ENCODE peak calls at places on chromosomes 11 and 22, in four cellular contexts. Q is HepG2, W is K562, V is GM12878. N is an unnamed sample.

GRCh38 chr11:31437742-31438435 is 68.2 kb downstream of the DNAJC24 start:
- DNase-seq in Q (no peak), W (no peak), V (no peak), N (no peak)

GRCh38 chr11:12147827-12148226 is 37.4 kb downstream of the MICAL2 start:
- DNase-seq in Q (no peak), W (no peak), V (no peak), N (no peak)

GRCh38 chr11:43922295-43922648 is 20.2 kb upstream of the C11orf96 start:
- DNase-seq in Q (no peak), W (no peak), V (no peak), N (no peak)

GRCh38 chr11:115613986-115614625 is 109.9 kb upstream of the CADM1 start:
- DNase-seq in Q (peak; percentile 12), W (no peak), V (no peak), N (no peak)

GRCh38 chr11:73287400-73288101 is 15.4 kb downstream of the P2RY6 start:
- DNase-seq in Q (no peak), W (peak; percentile 39), V (no peak), N (no peak)

GRCh38 chr11:70127653-70128434 is 49.7 kb downstream of the ANO1 start:
- DNase-seq in Q (no peak), W (no peak), V (no peak), N (no peak)

GRCh38 chr22:20610757-20611156 is 103.3 kb downstream of the MED15 start:
- DNase-seq in Q (no peak), W (no peak), V (no peak), N (no peak)

GRCh38 chr11:14318581-14318981 is 40.4 kb downstream of the RRAS2 start:
- DNase-seq in Q (no peak), W (no peak), V (no peak), N (peak; percentile 58)

GRCh38 chr11:25159341-25159740 is 662.5 kb downstream of the LUZP2 start:
- DNase-seq in Q (no peak), W (no peak), V (no peak), N (no peak)

GRCh38 chr22:22721681-22722309 is 77.4 kb downstream of the GGTLC2 start:
- DNase-seq in Q (no peak), W (peak; percentile 57), V (peak; percentile 55), N (no peak)

GRCh38 chr11:116134450-116134849 is 630.2 kb upstream of the CADM1 start:
- DNase-seq in Q (no peak), W (no peak), V (no peak), N (no peak)

GRCh38 chr22:39122772-39123470 is 25.9 kb downstream of the APOBEC3H start:
- DNase-seq in Q (no peak), W (no peak), V (no peak), N (no peak)

GRCh38 chr11:114321621-114322257 is 25.5 kb downstream of the NNMT start:
- DNase-seq in Q (no peak), W (no peak), V (no peak), N (no peak)

GRCh38 chr22:39739338-39740027 is 154.1 kb downstream of the ENTHD1 start:
- DNase-seq in Q (no peak), W (no peak), V (no peak), N (no peak)

GRCh38 chr11:118635237-118635591 is 27.8 kb downstream of the PHLDB1 start:
- DNase-seq in Q (no peak), W (no peak), V (no peak), N (no peak)

GRCh38 chr11:76322593-76323341 is 58.2 kb downstream of the THAP12 start:
- DNase-seq in Q (no peak), W (no peak), V (no peak), N (no peak)

GRCh38 chr11:130522284-130522961 is 74.0 kb downstream of the ADAMTS15 start:
- DNase-seq in Q (peak; percentile 10), W (peak; percentile 80), V (no peak), N (peak; percentile 65)

GRCh38 chr11:112610996-112611795 is 350.0 kb upstream of the NCAM1 start:
- DNase-seq in Q (no peak), W (no peak), V (no peak), N (no peak)

GRCh38 chr22:39598017-39598965 is 27.7 kb downstream of the CACNA1I start:
- DNase-seq in Q (no peak), W (peak; percentile 92), V (no peak), N (peak; percentile 97)

GRCh38 chr11:65551572-65552398 is 6.4 kb downstream of the LTBP3 start:
- DNase-seq in Q (peak; percentile 70), W (peak; percentile 54), V (no peak), N (peak; percentile 83)

GRCh38 chr11:111736621-111737055 is 29.6 kb downstream of the PPP2R1B start:
- DNase-seq in Q (no peak), W (no peak), V (no peak), N (no peak)

GRCh38 chr11:119094816-119095065 is 6.9 kb downstream of the DPAGT1 start:
- DNase-seq in Q (peak; percentile 64), W (peak; percentile 52), V (no peak), N (peak; percentile 68)

GRCh38 chr22:40008726-40009125 is 14.0 kb downstream of the FAM83F start:
- DNase-seq in Q (no peak), W (no peak), V (no peak), N (no peak)

GRCh38 chr11:92702771-92703170 is 266.7 kb upstream of the MTNR1B start:
- DNase-seq in Q (no peak), W (no peak), V (no peak), N (no peak)

GRCh38 chr11:30107899-30108298 is 91.1 kb upstream of the KCNA4 start:
- DNase-seq in Q (no peak), W (no peak), V (no peak), N (no peak)

DNA sequence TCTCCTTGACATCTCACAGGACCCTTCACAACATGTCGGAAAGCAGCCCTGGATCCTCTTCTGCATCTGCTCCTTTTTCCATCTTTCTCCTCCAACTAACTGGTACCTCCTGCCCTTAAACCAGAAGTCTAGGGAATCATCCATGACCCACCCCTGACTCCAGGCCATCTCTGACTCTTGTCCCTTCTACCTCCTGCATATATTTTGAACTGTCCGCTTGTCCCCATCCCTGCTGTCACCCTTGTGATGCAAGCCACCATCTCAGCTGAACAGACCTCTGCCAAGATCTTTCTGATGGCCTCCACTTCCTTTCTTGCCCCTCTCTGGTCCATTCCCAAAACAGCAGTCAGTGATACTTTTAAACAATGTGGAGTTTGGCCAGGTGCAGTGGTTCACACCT is 7.0 kb downstream of the RIBC2 start:
- DNase-seq in Q (no peak), W (no peak), V (no peak), N (no peak)
- TF ChIP-seq JUNB in Q (no peak), W (no peak), V (no peak), N (no peak)

DNA sequence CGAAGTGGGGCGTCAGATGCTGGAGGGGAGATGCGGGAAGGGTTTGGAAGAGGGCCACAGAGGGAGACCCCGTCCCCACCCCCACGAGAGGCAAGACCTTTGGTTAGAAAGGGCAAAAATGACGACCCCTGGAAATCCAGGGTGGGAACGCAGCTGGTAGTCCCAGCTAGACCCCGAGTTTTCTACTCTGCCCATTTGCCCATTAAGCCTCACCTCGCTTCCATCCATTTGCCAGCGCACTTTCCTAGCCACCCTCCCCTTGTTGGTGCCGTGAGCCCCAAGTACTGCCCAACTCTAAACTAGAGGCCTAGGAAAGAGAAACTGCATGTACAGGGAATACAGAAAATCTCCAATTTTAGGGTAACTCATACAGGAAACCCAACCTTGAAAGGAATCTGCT is 370 bp downstream of the DDX25 start:
- DNase-seq in Q (no peak), W (no peak), V (no peak), N (no peak)
- TF ChIP-seq EZH2 in Q (no peak), W (no peak), V (no peak), N (no peak)

GRCh38 chr11:746289-747175 is 732 bp upstream of the TALDO1 start:
- DNase-seq in Q (no peak), W (no peak), V (no peak), N (peak; percentile 64)
- TF ChIP-seq JUNB in Q (no peak), W (no peak), V (no peak), N (no peak)

DNA sequence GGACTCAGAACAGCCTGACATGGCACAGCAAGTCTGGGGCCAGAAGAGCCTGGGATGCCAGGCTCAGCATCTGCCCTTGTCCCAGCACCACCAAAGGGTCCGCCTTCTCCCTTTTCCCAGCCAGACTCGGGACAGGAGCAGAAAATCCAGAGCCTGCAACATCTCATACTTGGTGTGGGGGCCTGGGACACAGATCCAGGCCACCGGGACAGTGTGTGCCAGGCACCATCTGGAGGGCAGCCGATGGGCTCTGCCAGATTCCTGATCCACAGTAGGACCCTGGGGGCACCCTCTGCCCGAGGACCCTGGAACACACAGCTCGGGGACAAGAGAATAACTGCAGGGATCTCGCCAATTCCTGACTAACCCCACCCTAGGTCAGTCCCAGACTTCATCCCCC is 67.7 kb downstream of the PHF21B start:
- DNase-seq in Q (no peak), W (no peak), V (no peak), N (no peak)
- TF ChIP-seq EZH2 in Q (no peak), W (no peak), V (no peak), N (no peak)

GRCh38 chr11:88340366-88340930 is 2.9 kb upstream of the CTSC start:
- DNase-seq in Q (no peak), W (no peak), V (no peak), N (no peak)
- TF ChIP-seq JUNB in Q (no peak), W (no peak), V (no peak), N (no peak)

N was measured in GM23338.